ENCODE peak calls at places on chromosomes 6 and 20, in five cellular contexts. N, G, X, S and Y are unnamed samples.

GRCh38 chr6:17729223-17730077 is 22.7 kb upstream of the NUP153 start:
- DNase-seq in N (no peak), G (no peak), X (no peak), S (no peak), Y (peak)

GRCh38 chr6:68680244-68680643 is 45.2 kb downstream of the ADGRB3 start:
- DNase-seq in N (no peak), G (no peak), X (no peak), S (no peak), Y (no peak)

GRCh38 chr6:25193147-25193864 is 85.9 kb upstream of the CARMIL1 start:
- DNase-seq in N (no peak), G (no peak), X (no peak), S (no peak), Y (peak)

GRCh38 chr6:130872250-130873095 is 45.3 kb downstream of the SMLR1 start:
- DNase-seq in N (peak), G (no peak), X (peak), S (peak), Y (peak)

GRCh38 chr6:18405477-18406293 is 18.5 kb downstream of the RNF144B start:
- DNase-seq in N (no peak), G (no peak), X (no peak), S (no peak), Y (peak)

GRCh38 chr6:110628330-110628729 is 151.9 kb upstream of the SLC22A16 start:
- DNase-seq in N (no peak), G (no peak), X (no peak), S (no peak), Y (peak)

GRCh38 chr20:2653511-2654383 is 1.3 kb downstream of the NOP56 start:
- DNase-seq in N (no peak), G (no peak), X (no peak), S (no peak), Y (no peak)

GRCh38 chr6:166419268-166419667 is 36.5 kb upstream of the MPC1 start:
- DNase-seq in N (no peak), G (no peak), X (no peak), S (no peak), Y (peak)

GRCh38 chr20:36887779-36888133 is 11.8 kb downstream of the TLDC2 start:
- DNase-seq in N (no peak), G (no peak), X (no peak), S (no peak), Y (no peak)

GRCh38 chr6:29561091-29561490 is 1.6 kb upstream of the UBD start:
- DNase-seq in N (no peak), G (no peak), X (no peak), S (no peak), Y (no peak)

GRCh38 chr6:87832025-87832825 is 130.2 kb upstream of the AKIRIN2 start:
- DNase-seq in N (peak), G (no peak), X (no peak), S (no peak), Y (peak)

GRCh38 chr6:87716928-87717655 is 15.1 kb upstream of the AKIRIN2 start:
- DNase-seq in N (no peak), G (no peak), X (no peak), S (no peak), Y (no peak)

GRCh38 chr20:51026317-51026716 is 3.4 kb upstream of the KCNG1 start:
- DNase-seq in N (no peak), G (no peak), X (no peak), S (no peak), Y (no peak)

GRCh38 chr6:22699046-22699639 is 129.8 kb downstream of the HDGFL1 start:
- DNase-seq in N (no peak), G (no peak), X (peak), S (no peak), Y (no peak)

GRCh38 chr6:5173862-5174643 is 86.7 kb downstream of the LYRM4 start:
- DNase-seq in N (peak), G (no peak), X (no peak), S (no peak), Y (no peak)

GRCh38 chr6:133973109-133973971 is 20.3 kb downstream of the TBPL1 start:
- DNase-seq in N (peak), G (no peak), X (no peak), S (no peak), Y (peak)

GRCh38 chr20:54014301-54014914 is 56.0 kb downstream of the BCAS1 start:
- DNase-seq in N (no peak), G (no peak), X (no peak), S (no peak), Y (no peak)

GRCh38 chr6:20755631-20756030 is 221.4 kb downstream of the CDKAL1 start:
- DNase-seq in N (no peak), G (no peak), X (no peak), S (no peak), Y (peak)

GRCh38 chr6:136921521-136921935 is 573 bp upstream of the SLC35D3 start:
- DNase-seq in N (no peak), G (no peak), X (peak), S (no peak), Y (no peak)

GRCh38 chr6:83509416-83509815 is 2.9 kb upstream of the PRSS35 start:
- DNase-seq in N (no peak), G (no peak), X (no peak), S (no peak), Y (no peak)

GRCh38 chr6:117601811-117602150 is 530 bp downstream of the GOPC start:
- DNase-seq in N (peak), G (no peak), X (no peak), S (no peak), Y (peak)

GRCh38 chr6:170130771-170131241 is 160.1 kb downstream of the DLL1 start:
- DNase-seq in N (no peak), G (no peak), X (no peak), S (peak), Y (no peak)

GRCh38 chr6:166616261-166617226 is 10.5 kb downstream of the RPS6KA2 start:
- DNase-seq in N (no peak), G (no peak), X (no peak), S (no peak), Y (no peak)

GRCh38 chr6:11729083-11729482 is 49.5 kb downstream of the ADTRP start:
- DNase-seq in N (no peak), G (no peak), X (no peak), S (no peak), Y (no peak)